ENCODE peak calls at places on chromosomes 11 and 22, in eight cellular contexts. E is neural progenitor cell, T is K562, R is Karpas-422, Y is HCT116, G is SK-N-SH, F is IMR-90, H is PC-9. V is an unnamed sample.

GRCh38 chr11:95544095-95544795 is 245.3 kb downstream of the FAM76B start:
- DNase-seq in G (no peak), Y (no peak), E (no peak), T (no peak), H (no peak), F (peak; percentile 57), R (no peak), V (no peak)

GRCh38 chr22:31872209-31872608 is 72.1 kb upstream of the YWHAH start:
- DNase-seq in F (no peak), H (no peak), T (peak; percentile 39), G (peak; percentile 46), E (peak; percentile 23), Y (no peak), R (peak; percentile 47), V (peak; percentile 71)

GRCh38 chr11:74004694-74005615 is 3.9 kb downstream of the UCP3 start:
- DNase-seq in F (no peak), H (no peak), Y (no peak), T (peak; percentile 54), R (no peak), G (no peak), E (no peak), V (no peak)

GRCh38 chr11:66933508-66933907 is 24.7 kb downstream of the PC start:
- DNase-seq in G (no peak), F (no peak), Y (no peak), T (no peak), R (no peak), H (no peak), E (no peak), V (no peak)

GRCh38 chr22:19448739-19449421 is 1.4 kb upstream of the C22orf39 start:
- DNase-seq in T (no peak), G (no peak), F (no peak), E (peak; percentile 13), Y (no peak), R (peak; percentile 56), H (no peak), V (no peak)

GRCh38 chr22:22922954-22923319 is 35.3 kb downstream of the IGLL5 start:
- DNase-seq in G (no peak), F (no peak), Y (no peak), T (peak; percentile 66), E (no peak), H (no peak), R (no peak), V (no peak)

GRCh38 chr22:32444068-32444467 is 20.2 kb downstream of the BPIFC start:
- DNase-seq in G (peak; percentile 17), R (peak; percentile 68), F (no peak), Y (peak; percentile 34), T (peak; percentile 16), H (peak; percentile 51), E (peak; percentile 45), V (no peak)

GRCh38 chr11:116990061-116990473 is 108.2 kb downstream of the SIK3 start:
- DNase-seq in R (no peak), T (no peak), E (no peak), G (no peak), Y (no peak), F (peak; percentile 92), H (no peak), V (peak; percentile 58)

GRCh38 chr22:32999039-32999861 is 58.9 kb downstream of the SYN3 start:
- DNase-seq in T (no peak), H (no peak), Y (no peak), R (no peak), F (no peak), E (no peak), G (no peak), V (no peak)

GRCh38 chr22:29784451-29785361 is 17.5 kb downstream of the UQCR10 start:
- DNase-seq in Y (no peak), G (no peak), E (no peak), H (no peak), R (no peak), T (no peak), F (peak; percentile 18), V (peak; percentile 91)

GRCh38 chr22:31748490-31748889 is 1.4 kb downstream of the PRR14L start:
- DNase-seq in G (no peak), Y (no peak), F (no peak), E (peak; percentile 32), H (no peak), T (no peak), R (no peak), V (no peak)

GRCh38 chr11:88683024-88683423 is 345.5 kb upstream of the CTSC start:
- DNase-seq in R (no peak), H (no peak), F (no peak), T (no peak), Y (no peak), E (peak; percentile 47), G (no peak), V (no peak)

GRCh38 chr11:123084454-123084853 is 22.5 kb upstream of the HSPA8 start:
- DNase-seq in G (no peak), Y (no peak), E (no peak), H (no peak), T (no peak), R (no peak), F (no peak), V (no peak)

GRCh38 chr22:18031670-18032454 is 7.5 kb upstream of the MICAL3 start:
- DNase-seq in T (no peak), R (peak; percentile 10), G (no peak), H (peak; percentile 90), E (no peak), Y (peak; percentile 82), F (peak; percentile 97), V (peak; percentile 87)

GRCh38 chr11:2794947-2795346 is 90.6 kb downstream of the CDKN1C start:
- DNase-seq in F (no peak), E (no peak), R (no peak), Y (no peak), G (no peak), H (no peak), T (no peak), V (peak; percentile 31)

GRCh38 chr22:26610983-26611382 is 6.8 kb downstream of the CRYBB1 start:
- DNase-seq in E (no peak), R (no peak), T (peak; percentile 42), G (no peak), H (no peak), Y (no peak), F (peak; percentile 22), V (peak; percentile 82)

GRCh38 chr11:68314203-68314885 is 2.0 kb downstream of the LRP5 start:
- DNase-seq in E (no peak), G (peak; percentile 63), F (no peak), T (peak; percentile 51), Y (no peak), H (no peak), R (no peak), V (peak; percentile 76)

GRCh38 chr11:46277623-46278386 is at the start of gene CREB3L1:
- DNase-seq in H (no peak), R (no peak), T (peak; percentile 82), G (peak; percentile 79), Y (no peak), E (peak; percentile 59), F (no peak), V (peak; percentile 93)

GRCh38 chr11:23079382-23079813 is 219.1 kb upstream of the CCDC179 start:
- DNase-seq in F (peak; percentile 82), E (no peak), R (no peak), T (no peak), G (no peak), H (no peak), Y (no peak), V (no peak)

GRCh38 chr11:89163686-89164085 is 14.0 kb upstream of the TYR start:
- DNase-seq in E (no peak), Y (no peak), H (no peak), T (no peak), F (no peak), R (no peak), G (no peak), V (no peak)

GRCh38 chr11:104098555-104098954 is 62.1 kb downstream of the DDI1 start:
- DNase-seq in E (no peak), Y (no peak), F (peak; percentile 26), R (no peak), G (no peak), H (no peak), T (no peak), V (no peak)

GRCh38 chr22:31800065-31800464 is 46.2 kb downstream of the DEPDC5 start:
- DNase-seq in T (no peak), Y (peak; percentile 39), E (no peak), G (no peak), H (peak; percentile 97), F (peak; percentile 78), R (no peak), V (no peak)

GRCh38 chr11:110565690-110566336 is 136.1 kb downstream of the FDX1 start:
- DNase-seq in H (peak; percentile 68), R (no peak), F (no peak), Y (no peak), E (no peak), G (no peak), T (no peak), V (peak; percentile 50)

GRCh38 chr22:27995801-27996528 is 76.9 kb upstream of the PITPNB start:
- DNase-seq in E (no peak), G (no peak), F (no peak), Y (no peak), R (no peak), T (no peak), H (no peak), V (peak; percentile 82)
- H3K36me3 ChIP-seq in E (no peaks in the 10 kb centered on the region), G (peaks cover 52% of the 10 kb centered on the region), F (peaks cover 57% of the 10 kb centered on the region), Y (no peaks in the 10 kb centered on the region), R (no peaks in the 10 kb centered on the region), T (no peaks in the 10 kb centered on the region), H (no peaks in the 10 kb centered on the region), V (peaks cover 4% of the 10 kb centered on the region)

DNA sequence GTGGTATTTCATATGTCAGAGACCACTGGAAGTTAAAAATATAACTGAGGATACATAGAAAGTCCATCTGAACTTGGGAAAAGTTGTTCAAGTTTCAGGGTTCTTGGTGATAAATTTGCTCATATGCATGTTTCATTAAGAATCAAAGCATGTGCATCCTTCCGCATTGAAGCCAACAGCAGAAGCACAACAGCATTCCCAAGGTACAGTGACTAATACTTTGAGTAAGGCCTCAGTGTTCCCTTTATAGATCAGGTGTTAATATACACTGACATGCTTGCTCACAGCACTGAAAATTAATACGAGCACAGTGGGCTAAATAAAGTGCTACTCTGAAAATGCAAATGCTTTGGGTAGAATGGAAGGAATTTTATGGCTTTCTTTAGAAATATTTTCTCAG is 691.1 kb downstream of the METTL15 start:
- DNase-seq in E (no peak), T (no peak), Y (no peak), R (no peak), F (no peak), G (no peak), H (no peak), V (no peak)
- H3K27ac ChIP-seq in E (no peak overlapping the region), T (no peak overlapping the region), Y (no peak overlapping the region), R (no peak overlapping the region), F (no peak overlapping the region), G (no peak overlapping the region), H (no peak overlapping the region), V (no peak overlapping the region)

GRCh38 chr22:37025500-37026070 is 6.0 kb downstream of the MPST start:
- DNase-seq in G (no peak), E (no peak), R (no peak), F (no peak), H (no peak), T (no peak), Y (no peak), V (peak; percentile 87)
- H4K20me1 ChIP-seq in G (no peaks in the 10 kb centered on the region), E (peaks cover 30% of the 10 kb centered on the region), R (no peaks in the 10 kb centered on the region), F (peaks cover 24% of the 10 kb centered on the region), H (no peaks in the 10 kb centered on the region), T (no peaks in the 10 kb centered on the region), Y (no peaks in the 10 kb centered on the region), V (peaks cover 17% of the 10 kb centered on the region)

DNA sequence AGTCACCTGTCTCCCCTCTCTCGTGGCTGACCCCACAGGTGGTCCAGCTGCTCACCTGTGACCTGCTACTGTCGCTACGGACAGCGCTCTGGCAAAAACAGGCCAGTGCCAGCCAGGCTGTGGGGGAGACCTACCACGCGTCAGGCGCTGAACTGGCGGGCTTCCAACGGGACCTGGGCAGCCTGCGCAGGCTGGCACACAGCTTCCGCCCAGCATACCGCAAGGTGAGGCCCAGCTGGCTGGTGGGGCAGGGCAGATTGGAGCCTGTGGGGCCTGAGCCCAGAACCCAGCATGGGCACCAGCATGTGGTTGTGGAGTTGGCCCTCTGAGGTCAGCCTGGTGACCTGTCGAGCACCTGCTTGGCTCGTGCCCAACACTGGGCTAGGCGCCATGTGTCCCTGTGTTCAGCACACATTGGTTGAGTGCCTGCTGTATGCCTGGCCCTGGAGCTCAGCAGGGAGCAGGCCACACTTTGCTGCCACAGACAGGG is 11.9 kb downstream of the SHISA8 start:
- DNase-seq in E (no peak), T (no peak), Y (no peak), H (no peak), F (no peak), R (no peak), G (no peak), V (no peak)
- H3K36me3 ChIP-seq in E (no peaks in the 10 kb centered on the region), T (peaks cover 83% of the 10 kb centered on the region), Y (peaks cover 22% of the 10 kb centered on the region), H (peaks cover 14% of the 10 kb centered on the region), F (peaks cover 37% of the 10 kb centered on the region), R (peaks cover 28% of the 10 kb centered on the region), G (peaks cover 2% of the 10 kb centered on the region), V (peaks cover 33% of the 10 kb centered on the region)